ENCODE peak calls at places on chromosomes 6 and 20, in ten cellular contexts. K, B, H, D, M, N, J, E, W and S are unnamed samples.

GRCh38 chr6:170442596-170442995 is 110.5 kb downstream of the PSMB1 start:
- DNase-seq in K (no peak), B (no peak), H (no peak), D (no peak), M (no peak), N (no peak), J (no peak), E (no peak), W (no peak), S (no peak)

GRCh38 chr20:34883087-34883688 is 6.8 kb downstream of the ACSS2 start:
- DNase-seq in K (no peak), B (no peak), H (no peak), D (no peak), M (no peak), N (no peak), J (no peak), E (no peak), W (no peak), S (no peak)

GRCh38 chr6:17910178-17910577 is 77.3 kb downstream of the KIF13A start:
- DNase-seq in K (no peak), B (no peak), H (no peak), D (no peak), M (no peak), N (no peak), J (no peak), E (no peak), W (no peak), S (no peak)

GRCh38 chr20:11459090-11459877 is 458.4 kb upstream of the BTBD3 start:
- DNase-seq in K (no peak), B (no peak), H (no peak), D (no peak), M (no peak), N (no peak), J (no peak), E (no peak), W (no peak), S (no peak)

GRCh38 chr20:44701889-44702288 is 13.3 kb upstream of the CCN5 start:
- DNase-seq in K (no peak), B (no peak), H (no peak), D (no peak), M (no peak), N (no peak), J (no peak), E (no peak), W (no peak), S (no peak)

GRCh38 chr6:142821860-142822259 is 123.1 kb downstream of the HIVEP2 start:
- DNase-seq in K (no peak), B (no peak), H (no peak), D (peak), M (no peak), N (no peak), J (no peak), E (no peak), W (no peak), S (no peak)

GRCh38 chr20:58790440-58790839 is 60.3 kb downstream of the GNAS-AS1 start:
- DNase-seq in K (no peak), B (no peak), H (no peak), D (no peak), M (no peak), N (no peak), J (no peak), E (no peak), W (no peak), S (no peak)

GRCh38 chr20:21396921-21397340 is 395 bp downstream of the NKX2-4 start:
- DNase-seq in K (no peak), B (no peak), H (no peak), D (no peak), M (no peak), N (no peak), J (peak), E (peak), W (peak), S (no peak)

GRCh38 chr20:5402903-5403531 is 86.3 kb upstream of the PROKR2 start:
- DNase-seq in K (peak), B (no peak), H (peak), D (peak), M (peak), N (peak), J (no peak), E (no peak), W (no peak), S (no peak)

GRCh38 chr20:33005132-33005566 is 916 bp upstream of the SUN5 start:
- DNase-seq in K (peak), B (no peak), H (peak), D (no peak), M (no peak), N (peak), J (no peak), E (no peak), W (no peak), S (no peak)

GRCh38 chr6:33827546-33828451 is 24.0 kb upstream of the MLN start:
- DNase-seq in K (no peak), B (no peak), H (no peak), D (peak), M (no peak), N (no peak), J (no peak), E (no peak), W (no peak), S (no peak)

GRCh38 chr6:138656278-138656803 is 117.2 kb upstream of the CCDC28A start:
- DNase-seq in K (no peak), B (no peak), H (no peak), D (no peak), M (no peak), N (no peak), J (no peak), E (no peak), W (no peak), S (no peak)

GRCh38 chr20:48064929-48065328 is 279.6 kb upstream of the SULF2 start:
- DNase-seq in K (no peak), B (no peak), H (no peak), D (peak), M (no peak), N (peak), J (no peak), E (no peak), W (no peak), S (no peak)

GRCh38 chr6:43014434-43014909 is 423 bp downstream of the KLHDC3 start:
- DNase-seq in K (no peak), B (no peak), H (no peak), D (peak), M (no peak), N (peak), J (no peak), E (no peak), W (no peak), S (no peak)

GRCh38 chr20:38120625-38120988 is 44.5 kb downstream of the TGM2 start:
- DNase-seq in K (no peak), B (no peak), H (no peak), D (no peak), M (no peak), N (no peak), J (no peak), E (no peak), W (no peak), S (no peak)

GRCh38 chr6:149488815-149489214 is 4.0 kb upstream of the ZC3H12D start:
- DNase-seq in K (no peak), B (no peak), H (no peak), D (peak), M (no peak), N (no peak), J (no peak), E (no peak), W (peak), S (no peak)

GRCh38 chr20:25389858-25390537 is 637 bp downstream of the ABHD12 start:
- DNase-seq in K (peak), B (no peak), H (no peak), D (peak), M (peak), N (peak), J (peak), E (peak), W (peak), S (peak)

GRCh38 chr20:45014671-45015415 is 48.5 kb downstream of the STK4 start:
- DNase-seq in K (no peak), B (no peak), H (no peak), D (no peak), M (no peak), N (peak), J (no peak), E (peak), W (no peak), S (no peak)

GRCh38 chr20:53859684-53860083 is 210.7 kb downstream of the BCAS1 start:
- DNase-seq in K (no peak), B (no peak), H (no peak), D (no peak), M (no peak), N (peak), J (no peak), E (no peak), W (no peak), S (peak)

GRCh38 chr6:151701820-151702562 is 105.5 kb upstream of the ESR1 start:
- DNase-seq in K (no peak), B (no peak), H (no peak), D (peak), M (no peak), N (no peak), J (no peak), E (no peak), W (no peak), S (no peak)

GRCh38 chr20:2751868-2752630 is 48.4 kb downstream of the CPXM1 start:
- DNase-seq in K (peak), B (no peak), H (no peak), D (peak), M (peak), N (peak), J (peak), E (no peak), W (peak), S (no peak)

GRCh38 chr6:137933696-137934095 is 66.6 kb downstream of the TNFAIP3 start:
- DNase-seq in K (no peak), B (peak), H (no peak), D (peak), M (no peak), N (peak), J (no peak), E (no peak), W (no peak), S (peak)

GRCh38 chr20:20454850-20455627 is 87.1 kb downstream of the INSM1 start:
- DNase-seq in K (no peak), B (no peak), H (no peak), D (peak), M (no peak), N (no peak), J (no peak), E (no peak), W (no peak), S (no peak)

GRCh38 chr20:32537657-32538525 is 47.2 kb downstream of the NOL4L start:
- DNase-seq in K (no peak), B (no peak), H (no peak), D (no peak), M (no peak), N (peak), J (no peak), E (no peak), W (no peak), S (no peak)

GRCh38 chr6:36839819-36840379 is 655 bp upstream of the CPNE5 start:
- DNase-seq in K (peak), B (no peak), H (no peak), D (no peak), M (no peak), N (peak), J (peak), E (no peak), W (peak), S (peak)

GRCh38 chr6:110415297-110415916 is at the start of gene DDO:
- DNase-seq in K (no peak), B (no peak), H (no peak), D (peak), M (peak), N (peak), J (no peak), E (no peak), W (no peak), S (peak)

GRCh38 chr6:106927531-106928398 is 46.8 kb downstream of the CD24 start:
- DNase-seq in K (peak), B (no peak), H (peak), D (peak), M (peak), N (peak), J (no peak), E (peak), W (peak), S (peak)

GRCh38 chr6:14549871-14550270 is 432.3 kb downstream of the CD83 start:
- DNase-seq in K (no peak), B (no peak), H (no peak), D (no peak), M (no peak), N (no peak), J (no peak), E (no peak), W (no peak), S (no peak)

GRCh38 chr6:83258517-83258916 is 65.4 kb downstream of the RWDD2A start:
- DNase-seq in K (no peak), B (no peak), H (no peak), D (no peak), M (no peak), N (peak), J (no peak), E (no peak), W (no peak), S (no peak)

GRCh38 chr6:27295301-27296079 is 16.6 kb downstream of the POM121L2 start:
- DNase-seq in K (no peak), B (no peak), H (no peak), D (peak), M (peak), N (peak), J (no peak), E (no peak), W (no peak), S (no peak)

GRCh38 chr6:49713346-49713745 is at the start of gene CRISP2:
- DNase-seq in K (no peak), B (no peak), H (no peak), D (no peak), M (no peak), N (no peak), J (no peak), E (no peak), W (no peak), S (no peak)

GRCh38 chr6:147361582-147361981 is 146.9 kb upstream of the SAMD5 start:
- DNase-seq in K (no peak), B (no peak), H (no peak), D (no peak), M (no peak), N (no peak), J (no peak), E (no peak), W (no peak), S (no peak)

GRCh38 chr6:10837009-10837691 is 1.2 kb downstream of the MAK start:
- DNase-seq in K (peak), B (no peak), H (no peak), D (peak), M (peak), N (peak), J (no peak), E (no peak), W (no peak), S (peak)

GRCh38 chr6:123802351-123802696 is 1.3 kb upstream of the NKAIN2 start:
- DNase-seq in K (no peak), B (no peak), H (no peak), D (no peak), M (peak), N (no peak), J (no peak), E (no peak), W (no peak), S (no peak)

GRCh38 chr6:161128680-161129196 is 137.2 kb downstream of the MAP3K4 start:
- DNase-seq in K (no peak), B (peak), H (no peak), D (no peak), M (no peak), N (peak), J (no peak), E (no peak), W (peak), S (no peak)

GRCh38 chr6:26411751-26412150 is 9.7 kb downstream of the BTN3A1 start:
- DNase-seq in K (no peak), B (no peak), H (no peak), D (peak), M (no peak), N (no peak), J (no peak), E (no peak), W (no peak), S (no peak)

GRCh38 chr20:61966492-61967244 is 99.0 kb downstream of the TAF4 start:
- DNase-seq in K (no peak), B (no peak), H (no peak), D (no peak), M (no peak), N (no peak), J (no peak), E (no peak), W (no peak), S (no peak)

GRCh38 chr20:63114006-63114692 is 101.8 kb downstream of the YTHDF1 start:
- DNase-seq in K (no peak), B (no peak), H (no peak), D (no peak), M (no peak), N (no peak), J (no peak), E (no peak), W (no peak), S (no peak)

GRCh38 chr6:105982761-105983600 is 103.2 kb upstream of the PRDM1 start:
- DNase-seq in K (no peak), B (no peak), H (no peak), D (no peak), M (no peak), N (no peak), J (no peak), E (no peak), W (no peak), S (no peak)